ENCODE peak calls at places on chromosomes 4 and X, in four cellular contexts. D, K, C and J are unnamed samples.

GRCh38 chr4:39565925-39566630 is 38.8 kb upstream of the UGDH start:
- DNase-seq in D (no peak), K (peak), C (no peak), J (no peak)

GRCh38 chr4:150514709-150515108 is 67.2 kb upstream of the MAB21L2 start:
- DNase-seq in D (no peak), K (no peak), C (no peak), J (no peak)

GRCh38 chr4:11898796-11899195 is 470.1 kb upstream of the HS3ST1 start:
- DNase-seq in D (no peak), K (no peak), C (no peak), J (no peak)

GRCh38 chr4:8228319-8229250 is 29.5 kb downstream of the SH3TC1 start:
- DNase-seq in D (no peak), K (peak), C (no peak), J (peak)

GRCh38 chr4:41561241-41561640 is 23.3 kb downstream of the LIMCH1 start:
- DNase-seq in D (no peak), K (no peak), C (no peak), J (no peak)

GRCh38 chr4:140095694-140096482 is 58.1 kb downstream of the MAML3 start:
- DNase-seq in D (no peak), K (peak), C (no peak), J (peak)

GRCh38 chr4:81405900-81406401 is 65.8 kb downstream of the RASGEF1B start:
- DNase-seq in D (no peak), K (peak), C (peak), J (no peak)

GRCh38 chr4:76896731-76897521 is 1.0 kb downstream of the SOWAHB start:
- DNase-seq in D (peak), K (peak), C (peak), J (peak)

GRCh38 chr4:115361781-115362180 is 248.4 kb upstream of the NDST4 start:
- DNase-seq in D (no peak), K (peak), C (no peak), J (no peak)

GRCh38 chr4:15451866-15452765 is 17.6 kb upstream of the CC2D2A start:
- DNase-seq in D (no peak), K (peak), C (no peak), J (no peak)

GRCh38 chrX:11540532-11541377 is 125.0 kb downstream of the ARHGAP6 start:
- DNase-seq in D (no peak), K (peak), C (no peak), J (peak)

GRCh38 chrX:64188901-64189300 is 16.6 kb downstream of the AMER1 start:
- DNase-seq in D (no peak), K (no peak), C (no peak), J (no peak)

GRCh38 chrX:134685662-134686061 is 27.4 kb upstream of the PLAC1 start:
- DNase-seq in D (no peak), K (peak), C (no peak), J (no peak)

GRCh38 chr4:6190486-6190885 is 9.9 kb downstream of the JAKMIP1 start:
- DNase-seq in D (no peak), K (no peak), C (no peak), J (no peak)

GRCh38 chrX:155048997-155049619 is 21.8 kb downstream of the CMC4 start:
- DNase-seq in D (peak), K (peak), C (peak), J (no peak)

GRCh38 chrX:118049713-118050112 is 66.9 kb downstream of the KLHL13 start:
- DNase-seq in D (no peak), K (no peak), C (no peak), J (no peak)

GRCh38 chrX:44451056-44451455 is 91.6 kb downstream of the FUNDC1 start:
- DNase-seq in D (no peak), K (no peak), C (no peak), J (no peak)

GRCh38 chrX:11667286-11667685 is 1.6 kb upstream of the ARHGAP6 start:
- DNase-seq in D (no peak), K (no peak), C (no peak), J (no peak)

GRCh38 chr4:175309041-175309440 is 390.9 kb downstream of the ADAM29 start:
- DNase-seq in D (no peak), K (no peak), C (no peak), J (no peak)